ENCODE peak calls at places on chromosome 12, in four cellular contexts. One of them, this sample, is unnamed.

GRCh38 chr12:13173537-13173936 is 23.0 kb upstream of the EMP1 start:
- DNase-seq in anterior cingulate cortex: peak; percentile 9
- DNase-seq in mammary epithelial cell: peak; percentile 91
- DNase-seq in H54: peak; percentile 52
- DNase-seq in this sample: no peak

GRCh38 chr12:111029305-111029704 is 108.9 kb upstream of the MYL2 start:
- DNase-seq in mammary epithelial cell: no peak
- DNase-seq in H54: no peak
- DNase-seq in anterior cingulate cortex: no peak
- DNase-seq in this sample: no peak

GRCh38 chr12:27965411-27965810 is 7.1 kb downstream of the PTHLH start:
- DNase-seq in anterior cingulate cortex: no peak
- DNase-seq in mammary epithelial cell: no peak
- DNase-seq in H54: no peak
- DNase-seq in this sample: no peak

GRCh38 chr12:52495385-52495784 is 2.3 kb upstream of the KRT6A start:
- DNase-seq in anterior cingulate cortex: no peak
- DNase-seq in H54: peak; percentile 15
- DNase-seq in mammary epithelial cell: peak; percentile 72
- DNase-seq in this sample: no peak

GRCh38 chr12:15256760-15257159 is 35.5 kb upstream of the RERG start:
- DNase-seq in H54: no peak
- DNase-seq in mammary epithelial cell: no peak
- DNase-seq in anterior cingulate cortex: no peak
- DNase-seq in this sample: no peak

GRCh38 chr12:51632598-51632997 is 41.6 kb downstream of the SCN8A start:
- DNase-seq in mammary epithelial cell: no peak
- DNase-seq in H54: no peak
- DNase-seq in anterior cingulate cortex: no peak
- DNase-seq in this sample: no peak

GRCh38 chr12:130498589-130499385 is 161.1 kb downstream of the PIWIL1 start:
- DNase-seq in H54: no peak
- DNase-seq in mammary epithelial cell: no peak
- DNase-seq in anterior cingulate cortex: peak; percentile 34
- DNase-seq in this sample: no peak

GRCh38 chr12:62761658-62762057 is 173.3 kb downstream of the PPM1H start:
- DNase-seq in anterior cingulate cortex: no peak
- DNase-seq in H54: no peak
- DNase-seq in mammary epithelial cell: no peak
- DNase-seq in this sample: no peak

GRCh38 chr12:94769040-94769420 is 118.7 kb upstream of the TMCC3 start:
- DNase-seq in H54: no peak
- DNase-seq in mammary epithelial cell: no peak
- DNase-seq in anterior cingulate cortex: no peak
- DNase-seq in this sample: no peak

GRCh38 chr12:95385646-95386045 is 88.3 kb upstream of the METAP2 start:
- DNase-seq in mammary epithelial cell: no peak
- DNase-seq in anterior cingulate cortex: peak; percentile 21
- DNase-seq in H54: no peak
- DNase-seq in this sample: no peak

GRCh38 chr12:116532986-116533342 is 26.2 kb upstream of the MAP1LC3B2 start:
- DNase-seq in H54: no peak
- DNase-seq in anterior cingulate cortex: no peak
- DNase-seq in mammary epithelial cell: no peak
- DNase-seq in this sample: no peak

GRCh38 chr12:52354197-52354596 is 13.1 kb downstream of the KRT85 start:
- DNase-seq in anterior cingulate cortex: no peak
- DNase-seq in H54: no peak
- DNase-seq in mammary epithelial cell: no peak
- DNase-seq in this sample: no peak

GRCh38 chr12:28958553-28959195 is 190.4 kb upstream of the FAR2 start:
- DNase-seq in H54: no peak
- DNase-seq in anterior cingulate cortex: no peak
- DNase-seq in mammary epithelial cell: peak; percentile 38
- DNase-seq in this sample: no peak

GRCh38 chr12:46964496-46965098 is 114.8 kb upstream of the PCED1B start:
- DNase-seq in H54: peak; percentile 26
- DNase-seq in anterior cingulate cortex: no peak
- DNase-seq in mammary epithelial cell: peak; percentile 54
- DNase-seq in this sample: no peak

GRCh38 chr12:97250483-97250882 is 212.1 kb upstream of the RMST start:
- DNase-seq in anterior cingulate cortex: no peak
- DNase-seq in H54: no peak
- DNase-seq in mammary epithelial cell: no peak
- DNase-seq in this sample: no peak

GRCh38 chr12:121576851-121577391 is 3.9 kb downstream of the KDM2B start:
- DNase-seq in H54: no peak
- DNase-seq in anterior cingulate cortex: no peak
- DNase-seq in mammary epithelial cell: peak; percentile 11
- DNase-seq in this sample: no peak